ENCODE peak calls at places on chromosomes 16 and 17, in six cellular contexts. U, L, B, G, F and Y are unnamed samples.
A peak's percentile ranks its signal among the peaks of the same experiment; 100 is the strongest.

GRCh38 chr16:85425061-85425662 is 188.0 kb upstream of the GSE1 start:
- DNase-seq in U (no peak), L (peak; percentile 48), B (peak; percentile 9), G (no peak), F (peak; percentile 13), Y (no peak)

GRCh38 chr17:46129302-46129701 is 63.9 kb downstream of the KANSL1 start:
- DNase-seq in U (no peak), L (no peak), B (no peak), G (no peak), F (no peak), Y (no peak)

GRCh38 chr17:76497979-76498885 is 3.0 kb downstream of the RHBDF2 start:
- DNase-seq in U (no peak), L (peak; percentile 88), B (peak; percentile 60), G (peak; percentile 43), F (peak; percentile 72), Y (peak; percentile 70)

GRCh38 chr17:7932483-7932891 is 481 bp downstream of the CNTROB start:
- DNase-seq in U (no peak), L (no peak), B (peak; percentile 22), G (peak; percentile 41), F (no peak), Y (no peak)

GRCh38 chr17:73646409-73647305 is 2.4 kb upstream of the SDK2 start:
- DNase-seq in U (no peak), L (no peak), B (peak; percentile 61), G (no peak), F (no peak), Y (peak; percentile 47)

GRCh38 chr16:74601131-74601871 is 5.6 kb downstream of the GLG1 start:
- DNase-seq in U (no peak), L (no peak), B (no peak), G (no peak), F (no peak), Y (no peak)

GRCh38 chr17:17467720-17468119 is 9.1 kb upstream of the MED9 start:
- DNase-seq in U (no peak), L (no peak), B (no peak), G (no peak), F (no peak), Y (no peak)

GRCh38 chr16:84446596-84447392 is 57.7 kb downstream of the MEAK7 start:
- DNase-seq in U (no peak), L (no peak), B (no peak), G (no peak), F (no peak), Y (no peak)